ENCODE peak calls at places on chromosomes 16 and 17, in eight cellular contexts. One of them, this sample, is unnamed.

GRCh38 chr17:8175795-8176196 is 384 bp downstream of the TMEM107 start:
- DNase-seq in posterior cingulate gyrus: no peak
- DNase-seq in stimulated activated naive B cell treated with anti-CD40 and anti-IgM and Interleukin-4, amounts not matched to agents 10 μg/mL and 1 μg/mL and 100 μg/mL, for 72 hours: no peak
- DNase-seq in Kasumi-1: no peak
- DNase-seq in dermis microvascular lymphatic vessel endothelial cell: no peak
- DNase-seq in iris pigment epithelial cell: no peak
- DNase-seq in EH: peak
- DNase-seq in HT1080: no peak
- DNase-seq in this sample: no peak

GRCh38 chr16:23188911-23189310 is 6.4 kb downstream of the SCNN1G start:
- DNase-seq in HT1080: no peak
- DNase-seq in EH: no peak
- DNase-seq in dermis microvascular lymphatic vessel endothelial cell: no peak
- DNase-seq in stimulated activated naive B cell treated with anti-CD40 and anti-IgM and Interleukin-4, amounts not matched to agents 10 μg/mL and 1 μg/mL and 100 μg/mL, for 72 hours: no peak
- DNase-seq in Kasumi-1: no peak
- DNase-seq in iris pigment epithelial cell: no peak
- DNase-seq in posterior cingulate gyrus: no peak
- DNase-seq in this sample: no peak

GRCh38 chr17:27600471-27600870 is 30.5 kb upstream of the LGALS9 start:
- DNase-seq in dermis microvascular lymphatic vessel endothelial cell: no peak
- DNase-seq in HT1080: no peak
- DNase-seq in posterior cingulate gyrus: no peak
- DNase-seq in iris pigment epithelial cell: no peak
- DNase-seq in EH: no peak
- DNase-seq in stimulated activated naive B cell treated with anti-CD40 and anti-IgM and Interleukin-4, amounts not matched to agents 10 μg/mL and 1 μg/mL and 100 μg/mL, for 72 hours: no peak
- DNase-seq in Kasumi-1: no peak
- DNase-seq in this sample: no peak

GRCh38 chr17:53336281-53336680 is 486.4 kb upstream of the KIF2B start:
- DNase-seq in iris pigment epithelial cell: peak
- DNase-seq in posterior cingulate gyrus: no peak
- DNase-seq in dermis microvascular lymphatic vessel endothelial cell: no peak
- DNase-seq in EH: no peak
- DNase-seq in Kasumi-1: no peak
- DNase-seq in HT1080: peak
- DNase-seq in stimulated activated naive B cell treated with anti-CD40 and anti-IgM and Interleukin-4, amounts not matched to agents 10 μg/mL and 1 μg/mL and 100 μg/mL, for 72 hours: no peak
- DNase-seq in this sample: no peak

GRCh38 chr17:14033166-14033565 is 36.1 kb upstream of the COX10 start:
- DNase-seq in stimulated activated naive B cell treated with anti-CD40 and anti-IgM and Interleukin-4, amounts not matched to agents 10 μg/mL and 1 μg/mL and 100 μg/mL, for 72 hours: no peak
- DNase-seq in dermis microvascular lymphatic vessel endothelial cell: no peak
- DNase-seq in Kasumi-1: no peak
- DNase-seq in HT1080: no peak
- DNase-seq in EH: no peak
- DNase-seq in posterior cingulate gyrus: no peak
- DNase-seq in iris pigment epithelial cell: no peak
- DNase-seq in this sample: no peak

GRCh38 chr17:3512512-3513171 is 36.8 kb downstream of the ASPA start:
- DNase-seq in EH: peak
- DNase-seq in HT1080: no peak
- DNase-seq in dermis microvascular lymphatic vessel endothelial cell: no peak
- DNase-seq in Kasumi-1: no peak
- DNase-seq in iris pigment epithelial cell: no peak
- DNase-seq in stimulated activated naive B cell treated with anti-CD40 and anti-IgM and Interleukin-4, amounts not matched to agents 10 μg/mL and 1 μg/mL and 100 μg/mL, for 72 hours: no peak
- DNase-seq in posterior cingulate gyrus: peak
- DNase-seq in this sample: peak

GRCh38 chr16:1287982-1288670 is 21.3 kb upstream of the UBE2I start:
- DNase-seq in EH: no peak
- DNase-seq in posterior cingulate gyrus: no peak
- DNase-seq in stimulated activated naive B cell treated with anti-CD40 and anti-IgM and Interleukin-4, amounts not matched to agents 10 μg/mL and 1 μg/mL and 100 μg/mL, for 72 hours: no peak
- DNase-seq in HT1080: no peak
- DNase-seq in Kasumi-1: no peak
- DNase-seq in iris pigment epithelial cell: no peak
- DNase-seq in dermis microvascular lymphatic vessel endothelial cell: peak
- DNase-seq in this sample: no peak

GRCh38 chr16:26019885-26020284 is 328.1 kb downstream of the HS3ST4 start:
- DNase-seq in Kasumi-1: no peak
- DNase-seq in EH: no peak
- DNase-seq in dermis microvascular lymphatic vessel endothelial cell: no peak
- DNase-seq in HT1080: no peak
- DNase-seq in posterior cingulate gyrus: no peak
- DNase-seq in iris pigment epithelial cell: no peak
- DNase-seq in stimulated activated naive B cell treated with anti-CD40 and anti-IgM and Interleukin-4, amounts not matched to agents 10 μg/mL and 1 μg/mL and 100 μg/mL, for 72 hours: no peak
- DNase-seq in this sample: no peak

GRCh38 chr16:29994613-29995329 is 646 bp downstream of the HIRIP3 start:
- DNase-seq in HT1080: peak
- DNase-seq in posterior cingulate gyrus: no peak
- DNase-seq in stimulated activated naive B cell treated with anti-CD40 and anti-IgM and Interleukin-4, amounts not matched to agents 10 μg/mL and 1 μg/mL and 100 μg/mL, for 72 hours: no peak
- DNase-seq in Kasumi-1: no peak
- DNase-seq in dermis microvascular lymphatic vessel endothelial cell: no peak
- DNase-seq in iris pigment epithelial cell: peak
- DNase-seq in EH: peak
- DNase-seq in this sample: peak

GRCh38 chr17:46160169-46160568 is 33.1 kb downstream of the KANSL1 start:
- DNase-seq in iris pigment epithelial cell: no peak
- DNase-seq in dermis microvascular lymphatic vessel endothelial cell: no peak
- DNase-seq in posterior cingulate gyrus: no peak
- DNase-seq in HT1080: no peak
- DNase-seq in Kasumi-1: no peak
- DNase-seq in stimulated activated naive B cell treated with anti-CD40 and anti-IgM and Interleukin-4, amounts not matched to agents 10 μg/mL and 1 μg/mL and 100 μg/mL, for 72 hours: no peak
- DNase-seq in EH: no peak
- DNase-seq in this sample: no peak

GRCh38 chr16:55478827-55479559 is at the start of gene MMP2:
- DNase-seq in dermis microvascular lymphatic vessel endothelial cell: no peak
- DNase-seq in posterior cingulate gyrus: no peak
- DNase-seq in HT1080: peak
- DNase-seq in iris pigment epithelial cell: peak
- DNase-seq in stimulated activated naive B cell treated with anti-CD40 and anti-IgM and Interleukin-4, amounts not matched to agents 10 μg/mL and 1 μg/mL and 100 μg/mL, for 72 hours: no peak
- DNase-seq in Kasumi-1: peak
- DNase-seq in EH: peak
- DNase-seq in this sample: no peak

GRCh38 chr17:8117980-8118768 is at the start of gene ALOXE3:
- DNase-seq in Kasumi-1: no peak
- DNase-seq in dermis microvascular lymphatic vessel endothelial cell: peak
- DNase-seq in stimulated activated naive B cell treated with anti-CD40 and anti-IgM and Interleukin-4, amounts not matched to agents 10 μg/mL and 1 μg/mL and 100 μg/mL, for 72 hours: no peak
- DNase-seq in EH: peak
- DNase-seq in HT1080: peak
- DNase-seq in posterior cingulate gyrus: no peak
- DNase-seq in iris pigment epithelial cell: peak
- DNase-seq in this sample: no peak

GRCh38 chr17:13346081-13346533 is 255.6 kb downstream of the HS3ST3A1 start:
- DNase-seq in EH: peak
- DNase-seq in posterior cingulate gyrus: no peak
- DNase-seq in iris pigment epithelial cell: peak
- DNase-seq in HT1080: peak
- DNase-seq in stimulated activated naive B cell treated with anti-CD40 and anti-IgM and Interleukin-4, amounts not matched to agents 10 μg/mL and 1 μg/mL and 100 μg/mL, for 72 hours: no peak
- DNase-seq in dermis microvascular lymphatic vessel endothelial cell: no peak
- DNase-seq in Kasumi-1: no peak
- DNase-seq in this sample: no peak

GRCh38 chr16:67089101-67089500 is 20.6 kb upstream of the PHAF1 start:
- DNase-seq in posterior cingulate gyrus: no peak
- DNase-seq in EH: no peak
- DNase-seq in iris pigment epithelial cell: no peak
- DNase-seq in HT1080: no peak
- DNase-seq in stimulated activated naive B cell treated with anti-CD40 and anti-IgM and Interleukin-4, amounts not matched to agents 10 μg/mL and 1 μg/mL and 100 μg/mL, for 72 hours: no peak
- DNase-seq in dermis microvascular lymphatic vessel endothelial cell: no peak
- DNase-seq in Kasumi-1: no peak
- DNase-seq in this sample: no peak

GRCh38 chr17:83199500-83200201 is 120.2 kb downstream of the METRNL start:
- DNase-seq in stimulated activated naive B cell treated with anti-CD40 and anti-IgM and Interleukin-4, amounts not matched to agents 10 μg/mL and 1 μg/mL and 100 μg/mL, for 72 hours: peak
- DNase-seq in HT1080: peak
- DNase-seq in posterior cingulate gyrus: peak
- DNase-seq in dermis microvascular lymphatic vessel endothelial cell: no peak
- DNase-seq in Kasumi-1: peak
- DNase-seq in iris pigment epithelial cell: no peak
- DNase-seq in EH: peak
- DNase-seq in this sample: no peak

GRCh38 chr16:88387941-88388627 is 5.3 kb downstream of the ZNF469 start:
- DNase-seq in HT1080: no peak
- DNase-seq in EH: peak
- DNase-seq in Kasumi-1: no peak
- DNase-seq in dermis microvascular lymphatic vessel endothelial cell: no peak
- DNase-seq in stimulated activated naive B cell treated with anti-CD40 and anti-IgM and Interleukin-4, amounts not matched to agents 10 μg/mL and 1 μg/mL and 100 μg/mL, for 72 hours: no peak
- DNase-seq in iris pigment epithelial cell: peak
- DNase-seq in posterior cingulate gyrus: peak
- DNase-seq in this sample: peak

GRCh38 chr17:1325766-1326165 is 46.3 kb downstream of the TRARG1 start:
- DNase-seq in EH: no peak
- DNase-seq in posterior cingulate gyrus: no peak
- DNase-seq in Kasumi-1: no peak
- DNase-seq in HT1080: no peak
- DNase-seq in dermis microvascular lymphatic vessel endothelial cell: no peak
- DNase-seq in iris pigment epithelial cell: no peak
- DNase-seq in stimulated activated naive B cell treated with anti-CD40 and anti-IgM and Interleukin-4, amounts not matched to agents 10 μg/mL and 1 μg/mL and 100 μg/mL, for 72 hours: no peak
- DNase-seq in this sample: no peak

GRCh38 chr17:73824321-73824720 is 180.1 kb upstream of the SDK2 start:
- DNase-seq in dermis microvascular lymphatic vessel endothelial cell: no peak
- DNase-seq in Kasumi-1: no peak
- DNase-seq in iris pigment epithelial cell: no peak
- DNase-seq in stimulated activated naive B cell treated with anti-CD40 and anti-IgM and Interleukin-4, amounts not matched to agents 10 μg/mL and 1 μg/mL and 100 μg/mL, for 72 hours: no peak
- DNase-seq in EH: no peak
- DNase-seq in HT1080: no peak
- DNase-seq in posterior cingulate gyrus: no peak
- DNase-seq in this sample: no peak

GRCh38 chr17:37614391-37614790 is 5.2 kb upstream of the SYNRG start:
- DNase-seq in Kasumi-1: no peak
- DNase-seq in posterior cingulate gyrus: no peak
- DNase-seq in HT1080: peak
- DNase-seq in dermis microvascular lymphatic vessel endothelial cell: no peak
- DNase-seq in stimulated activated naive B cell treated with anti-CD40 and anti-IgM and Interleukin-4, amounts not matched to agents 10 μg/mL and 1 μg/mL and 100 μg/mL, for 72 hours: no peak
- DNase-seq in EH: peak
- DNase-seq in iris pigment epithelial cell: peak
- DNase-seq in this sample: no peak

GRCh38 chr17:76841776-76842405 is 26.3 kb upstream of the MGAT5B start:
- DNase-seq in iris pigment epithelial cell: no peak
- DNase-seq in EH: no peak
- DNase-seq in stimulated activated naive B cell treated with anti-CD40 and anti-IgM and Interleukin-4, amounts not matched to agents 10 μg/mL and 1 μg/mL and 100 μg/mL, for 72 hours: no peak
- DNase-seq in HT1080: no peak
- DNase-seq in Kasumi-1: no peak
- DNase-seq in posterior cingulate gyrus: no peak
- DNase-seq in dermis microvascular lymphatic vessel endothelial cell: no peak
- DNase-seq in this sample: no peak

GRCh38 chr16:5072334-5073278 is 963 bp downstream of the ALG1 start:
- DNase-seq in iris pigment epithelial cell: peak
- DNase-seq in stimulated activated naive B cell treated with anti-CD40 and anti-IgM and Interleukin-4, amounts not matched to agents 10 μg/mL and 1 μg/mL and 100 μg/mL, for 72 hours: no peak
- DNase-seq in dermis microvascular lymphatic vessel endothelial cell: no peak
- DNase-seq in HT1080: no peak
- DNase-seq in posterior cingulate gyrus: no peak
- DNase-seq in Kasumi-1: no peak
- DNase-seq in EH: no peak
- DNase-seq in this sample: no peak

This sample was measured in dorsolateral prefrontal cortex.